ENCODE peak calls at places on chromosome 12, in six cellular contexts. D, F, P, E, S and R are unnamed samples.
A peak's percentile ranks its signal among the peaks of the same experiment; 100 is the strongest.

GRCh38 chr12:21444193-21445146 is 7.0 kb downstream of the PYROXD1 start:
- DNase-seq in S (no peak), E (no peak), F (no peak), P (no peak), D (no peak), R (no peak)

GRCh38 chr12:105166736-105167135 is 59.2 kb downstream of the WASHC4 start:
- DNase-seq in D (no peak), F (no peak), P (no peak), E (no peak), S (no peak), R (no peak)

GRCh38 chr12:47686645-47687240 is 19.1 kb downstream of the RPAP3 start:
- DNase-seq in P (no peak), S (no peak), E (peak; percentile 25), D (peak; percentile 35), F (no peak), R (no peak)

GRCh38 chr12:62434504-62435336 is 31.9 kb upstream of the MON2 start:
- DNase-seq in S (no peak), E (no peak), P (no peak), F (no peak), D (no peak), R (no peak)

GRCh38 chr12:1213205-1213604 is 222.2 kb downstream of the ERC1 start:
- DNase-seq in E (no peak), P (no peak), S (no peak), D (no peak), F (no peak), R (no peak)

GRCh38 chr12:30900351-30900750 is 26.2 kb upstream of the TSPAN11 start:
- DNase-seq in F (no peak), E (no peak), D (no peak), P (no peak), S (no peak), R (no peak)

GRCh38 chr12:11545438-11546330 is 103.8 kb upstream of the ETV6 start:
- DNase-seq in D (no peak), S (peak; percentile 78), F (peak; percentile 36), E (no peak), P (no peak), R (peak; percentile 34)

GRCh38 chr12:89040146-89040964 is 311.9 kb downstream of the DUSP6 start:
- DNase-seq in F (peak; percentile 17), P (no peak), S (no peak), D (no peak), E (no peak), R (peak; percentile 11)

GRCh38 chr12:89373772-89374572 is 21.7 kb upstream of the DUSP6 start:
- DNase-seq in P (no peak), S (no peak), D (no peak), E (no peak), F (no peak), R (no peak)

GRCh38 chr12:94650143-94651056 is at the start of gene TMCC3:
- DNase-seq in F (peak; percentile 40), E (no peak), S (no peak), D (no peak), P (no peak), R (peak; percentile 64)

GRCh38 chr12:13203028-13203922 is 6.7 kb downstream of the EMP1 start:
- DNase-seq in F (no peak), E (no peak), S (no peak), D (peak; percentile 8), P (peak; percentile 60), R (no peak)

GRCh38 chr12:12916135-12916956 is 25.0 kb downstream of the GPRC5A start:
- DNase-seq in P (peak; percentile 57), E (peak; percentile 71), F (peak; percentile 58), D (peak; percentile 69), S (no peak), R (peak; percentile 46)

GRCh38 chr12:88035907-88036289 is 6.7 kb upstream of the C12orf50 start:
- DNase-seq in P (no peak), D (no peak), F (peak; percentile 2), E (no peak), S (no peak), R (no peak)

GRCh38 chr12:101050631-101051030 is 159.4 kb downstream of the SLC5A8 start:
- DNase-seq in E (no peak), P (no peak), D (no peak), S (no peak), F (no peak), R (no peak)

GRCh38 chr12:22467190-22467589 is 77.2 kb downstream of the C2CD5 start:
- DNase-seq in D (no peak), E (no peak), S (no peak), P (no peak), F (no peak), R (no peak)

GRCh38 chr12:96375173-96375572 is 25.1 kb downstream of the CDK17 start:
- DNase-seq in E (no peak), S (no peak), D (no peak), F (no peak), P (no peak), R (no peak)
- TF ChIP-seq POLR2A in E (no peak), S (no peak), D (no peak), F (no peak), P (no peak), R (no peak)

DNA sequence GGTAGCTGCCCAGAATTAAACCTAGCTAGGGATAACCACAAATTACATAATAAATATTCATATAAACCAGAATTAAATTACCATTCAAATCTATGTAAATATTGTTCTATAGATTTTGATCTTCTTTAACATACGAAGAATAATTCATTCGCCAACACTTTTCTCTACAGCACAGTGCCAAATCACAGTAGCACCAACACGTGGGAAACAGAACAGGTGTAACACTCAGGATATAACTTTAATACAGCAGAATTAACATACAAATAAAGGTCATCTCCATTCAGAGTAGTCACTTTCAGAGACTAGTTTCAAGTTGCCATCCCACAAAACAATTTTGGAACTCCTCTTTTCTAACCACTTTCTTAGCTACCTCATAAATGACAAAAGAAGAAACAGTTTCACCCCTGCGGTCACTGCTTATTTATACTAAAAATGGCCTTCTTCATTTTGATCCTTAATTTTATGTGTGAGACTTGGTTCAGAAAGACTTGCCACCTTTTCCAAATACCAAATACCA is 15.7 kb downstream of the OSBPL8 start:
- DNase-seq in E (no peak), F (no peak), S (no peak), P (no peak), D (no peak), R (no peak)
- TF ChIP-seq TAF1 in E (no peak), F (no peak), S (no peak), P (no peak), D (no peak), R (no peak)

GRCh38 chr12:75715682-75716081 is 204.3 kb upstream of the KRR1 start:
- DNase-seq in E (no peak), S (no peak), F (no peak), D (no peak), P (no peak), R (no peak)
- TF ChIP-seq POLR2A in E (no peak), S (no peak), F (no peak), D (no peak), P (no peak), R (no peak)

GRCh38 chr12:40122842-40123241 is 17.0 kb upstream of the SLC2A13 start:
- DNase-seq in S (no peak), P (no peak), F (no peak), D (no peak), E (no peak), R (no peak)

GRCh38 chr12:40117818-40118217 is 11.9 kb upstream of the SLC2A13 start:
- DNase-seq in S (peak; percentile 51), E (no peak), P (no peak), D (no peak), F (no peak), R (no peak)
- TF ChIP-seq TAF1 in S (no peak), E (no peak), P (no peak), D (no peak), F (no peak), R (no peak)

GRCh38 chr12:120580787-120581723 is at the start of gene POP5:
- DNase-seq in E (peak; percentile 98), F (peak; percentile 79), S (peak; percentile 93), D (peak; percentile 95), P (peak; percentile 94), R (peak; percentile 73)
- TF ChIP-seq POLR2A in E (peak; percentile 89), F (peak; percentile 95), S (peak; percentile 97), D (peak; percentile 93), P (peak; percentile 83), R (peak; percentile 98)

GRCh38 chr12:103169-103981 is 36.8 kb downstream of the IQSEC3 start:
- DNase-seq in S (no peak), E (no peak), F (no peak), P (peak; percentile 61), D (peak; percentile 79), R (no peak)
- TF ChIP-seq TAF1 in S (no peak), E (no peak), F (no peak), P (no peak), D (no peak), R (no peak)

DNA sequence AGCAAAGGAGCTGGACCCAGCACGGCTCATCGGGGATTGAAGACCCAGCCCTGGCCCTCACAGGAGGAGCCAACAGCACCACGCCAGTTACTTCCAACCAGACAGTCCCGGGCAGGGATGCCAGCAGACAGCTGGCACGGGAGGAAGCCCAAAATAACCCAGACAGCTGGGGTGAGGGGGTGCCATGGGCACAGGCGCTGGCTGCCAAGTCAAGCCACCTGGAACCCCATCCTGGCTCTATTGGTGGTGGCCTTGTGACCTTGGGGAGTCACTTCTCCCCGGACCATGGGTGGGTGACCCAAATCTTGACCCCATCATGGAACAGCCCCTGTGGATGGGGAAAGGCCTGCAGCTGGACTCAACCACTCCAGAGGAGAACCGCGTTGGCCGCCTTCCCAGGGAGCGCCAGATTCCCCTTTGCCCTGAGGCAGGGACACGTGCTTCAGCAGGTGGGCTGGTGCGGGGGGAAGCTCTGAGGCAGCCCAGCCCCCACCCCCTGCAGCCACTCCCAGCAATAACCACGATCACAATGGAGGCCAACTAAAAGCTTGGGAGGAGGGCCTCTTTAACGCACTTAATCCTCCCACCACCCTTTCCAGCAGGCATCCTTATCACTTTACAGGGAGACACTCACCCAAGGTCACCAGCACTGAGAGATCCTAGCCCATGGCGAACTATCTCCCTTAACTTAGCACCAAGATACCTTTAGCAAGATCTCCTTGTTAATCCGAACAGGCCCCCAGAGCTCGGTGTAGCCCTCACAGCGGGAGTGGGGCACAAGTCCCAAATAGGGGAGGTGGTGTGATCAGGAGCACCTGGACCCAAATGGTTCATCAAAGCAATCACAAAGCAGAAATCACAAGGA is 4.7 kb upstream of the RHOF start:
- DNase-seq in S (no peak), F (no peak), E (no peak), D (no peak), P (no peak), R (no peak)
- TF ChIP-seq POLR2A in S (peak; percentile 37), F (no peak), E (no peak), D (peak; percentile 33), P (peak; percentile 45), R (no peak)

DNA sequence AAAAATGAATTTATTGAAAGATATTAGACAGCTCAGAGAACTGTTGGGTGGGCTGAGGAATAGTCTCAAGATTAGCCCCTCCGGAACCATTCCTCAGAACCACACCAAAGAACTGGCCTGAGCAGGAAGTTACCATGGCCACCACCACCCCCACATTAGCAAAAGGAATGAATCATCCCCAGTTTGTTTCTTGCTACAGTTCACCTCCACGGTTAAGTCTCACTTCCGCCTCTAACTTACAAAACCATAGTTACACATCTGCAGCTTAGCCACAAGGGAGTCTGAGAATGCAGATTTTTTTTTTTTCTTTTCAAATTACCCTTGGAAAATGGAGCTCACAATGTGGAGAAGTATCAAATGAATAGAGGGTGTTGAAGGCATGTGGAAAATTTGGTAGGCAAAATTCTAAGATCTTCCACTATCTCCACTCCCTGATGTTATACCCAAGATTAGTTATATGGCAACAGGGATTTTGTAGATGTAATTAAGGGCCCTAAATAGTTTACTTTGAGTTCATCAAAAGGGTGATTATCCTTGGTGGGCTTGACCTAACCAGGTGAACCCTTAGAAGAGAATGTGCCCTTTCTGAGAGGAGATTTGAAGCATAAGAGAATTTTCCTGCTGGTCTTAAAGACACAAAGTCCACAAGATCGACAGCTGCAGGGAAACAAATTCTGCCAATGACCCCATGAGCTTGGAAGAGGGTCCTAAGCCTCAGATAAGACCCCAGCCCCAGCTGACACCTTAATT is 129.8 kb upstream of the KRR1 start:
- DNase-seq in D (peak; percentile 29), E (no peak), S (peak; percentile 87), F (peak; percentile 9), P (no peak), R (peak; percentile 21)
- TF ChIP-seq TAF1 in D (no peak), E (no peak), S (peak; percentile 24), F (no peak), P (no peak), R (no peak)